ENCODE peak calls at places on chromosomes 5 and 9, in nine cellular contexts. G, F, N, H, D, C, T, E and V are unnamed samples.

GRCh38 chr9:126886194-126886830 is 25.9 kb downstream of the ZBTB34 start:
- DNase-seq in H (no peak), N (no peak), E (no peak), G (no peak), D (no peak), C (no peak), T (no peak), F (no peak), V (no peak)

GRCh38 chr5:115366223-115366622 is 69.8 kb upstream of the CCDC112 start:
- DNase-seq in T (no peak), F (peak), C (peak), D (no peak), E (no peak), H (no peak), G (no peak), N (no peak), V (no peak)

GRCh38 chr9:22084336-22085035 is 75.4 kb upstream of the CDKN2B start:
- DNase-seq in N (no peak), C (peak), F (peak), G (no peak), E (no peak), D (no peak), T (no peak), H (no peak), V (no peak)

GRCh38 chr5:175689147-175689991 is 31.5 kb downstream of the HRH2 start:
- DNase-seq in E (no peak), G (no peak), H (peak), T (no peak), N (no peak), F (no peak), C (no peak), D (no peak), V (no peak)

GRCh38 chr9:72203205-72203803 is 54.1 kb downstream of the GDA start:
- DNase-seq in D (no peak), F (peak), H (no peak), C (peak), T (peak), G (peak), E (no peak), N (no peak), V (peak)

GRCh38 chr9:78566948-78567675 is 270.2 kb downstream of the PSAT1 start:
- DNase-seq in E (no peak), G (no peak), C (no peak), D (no peak), T (no peak), F (peak), N (no peak), H (no peak), V (no peak)

GRCh38 chr5:388266-389196 is 54.4 kb upstream of the EXOC3 start:
- DNase-seq in D (no peak), C (no peak), H (no peak), F (no peak), N (no peak), E (no peak), G (no peak), T (no peak), V (no peak)

GRCh38 chr5:176365663-176366574 is 632 bp downstream of the ARL10 start:
- DNase-seq in G (peak), H (no peak), D (no peak), E (peak), C (no peak), T (peak), F (peak), N (no peak), V (peak)

GRCh38 chr5:157915638-157916037 is 56.7 kb upstream of the CLINT1 start:
- DNase-seq in E (no peak), N (peak), G (peak), H (no peak), C (no peak), T (no peak), D (no peak), F (no peak), V (no peak)

GRCh38 chr5:159231167-159231566 is 21.8 kb upstream of the RNF145 start:
- DNase-seq in T (no peak), N (no peak), D (no peak), G (no peak), F (no peak), H (no peak), C (no peak), E (no peak), V (no peak)

GRCh38 chr9:94648191-94648590 is 8.9 kb upstream of the FBP1 start:
- DNase-seq in C (no peak), T (no peak), D (no peak), N (no peak), H (no peak), G (no peak), E (no peak), F (no peak), V (no peak)

GRCh38 chr5:90657788-90658187 is 99.2 kb downstream of the ADGRV1 start:
- DNase-seq in C (no peak), F (no peak), N (no peak), D (no peak), G (no peak), H (no peak), E (no peak), T (no peak), V (no peak)

GRCh38 chr9:9100070-9100469 is 1300.5 kb upstream of the DMAC1 start:
- DNase-seq in H (no peak), F (no peak), C (no peak), E (no peak), T (no peak), G (no peak), N (no peak), D (no peak), V (no peak)